ENCODE peak calls at places on chromosomes 3 and 15, in five cellular contexts. H, A, L, D and O are unnamed samples.

GRCh38 chr3:124442463-124442862 is 287.8 kb upstream of the UMPS start:
- DNase-seq in H (no peak), A (no peak), L (no peak), D (no peak), O (no peak)

GRCh38 chr3:154129625-154130024 is 8.4 kb downstream of the ARHGEF26 start:
- DNase-seq in H (no peak), A (no peak), L (no peak), D (no peak), O (no peak)

GRCh38 chr3:193055352-193055751 is 137.7 kb upstream of the MB21D2 start:
- DNase-seq in H (no peak), A (no peak), L (no peak), D (no peak), O (no peak)

GRCh38 chr15:40567111-40567510 is 2.0 kb upstream of the RPUSD2 start:
- DNase-seq in H (no peak), A (peak; percentile 63), L (no peak), D (peak; percentile 24), O (peak; percentile 39)

GRCh38 chr15:58521293-58521991 is 89.7 kb downstream of the LIPC start:
- DNase-seq in H (no peak), A (peak; percentile 100), L (no peak), D (peak; percentile 90), O (peak; percentile 76)

GRCh38 chr3:90253131-90253530 is 1145.7 kb downstream of the EPHA3 start:
- DNase-seq in H (no peak), A (peak; percentile 62), L (no peak), D (no peak), O (no peak)

GRCh38 chr15:65303687-65304392 is 637 bp upstream of the RNU5B-1 start:
- DNase-seq in H (no peak), A (no peak), L (peak; percentile 80), D (peak; percentile 60), O (peak; percentile 62)

GRCh38 chr3:128226186-128226725 is 73.0 kb downstream of the EEFSEC start:
- DNase-seq in H (no peak), A (no peak), L (no peak), D (no peak), O (no peak)

GRCh38 chr3:14407203-14407602 is 4.8 kb downstream of the SLC6A6 start:
- DNase-seq in H (no peak), A (no peak), L (no peak), D (no peak), O (no peak)

GRCh38 chr3:123651449-123652345 is 66.8 kb upstream of the HACD2 start:
- DNase-seq in H (no peak), A (no peak), L (no peak), D (no peak), O (no peak)

GRCh38 chr3:120410541-120410940 is 40.3 kb downstream of the FSTL1 start:
- DNase-seq in H (no peak), A (no peak), L (no peak), D (peak; percentile 39), O (no peak)

GRCh38 chr3:25603703-25604102 is 61.0 kb downstream of the TOP2B start:
- DNase-seq in H (no peak), A (peak; percentile 71), L (no peak), D (peak; percentile 43), O (no peak)

GRCh38 chr3:45151100-45151499 is 4.9 kb upstream of the CDCP1 start:
- DNase-seq in H (no peak), A (no peak), L (no peak), D (no peak), O (no peak)

GRCh38 chr3:127420825-127421224 is 133.0 kb upstream of the PRR20G start:
- DNase-seq in H (no peak), A (no peak), L (no peak), D (no peak), O (no peak)

GRCh38 chr15:58856090-58856489 is 77.4 kb downstream of the SLTM start:
- DNase-seq in H (no peak), A (no peak), L (no peak), D (peak; percentile 24), O (no peak)

GRCh38 chr3:107687182-107687581 is 164.4 kb downstream of the BBX start:
- DNase-seq in H (no peak), A (no peak), L (no peak), D (no peak), O (no peak)

GRCh38 chr3:149152420-149152819 is 23.0 kb downstream of the HPS3 start:
- DNase-seq in H (no peak), A (peak; percentile 63), L (peak; percentile 45), D (peak; percentile 56), O (no peak)

GRCh38 chr3:160132226-160132625 is 93.0 kb upstream of the C3orf80 start:
- DNase-seq in H (no peak), A (no peak), L (no peak), D (no peak), O (no peak)

GRCh38 chr15:40344631-40345120 is 3.9 kb upstream of the CCDC9B start:
- DNase-seq in H (peak; percentile 79), A (peak; percentile 71), L (peak; percentile 77), D (peak; percentile 75), O (peak; percentile 74)

GRCh38 chr3:137343283-137343682 is 385.5 kb downstream of the IL20RB start:
- DNase-seq in H (no peak), A (peak; percentile 1), L (no peak), D (no peak), O (no peak)